ENCODE peak calls at places on chromosomes 7 and 10, in six cellular contexts. O is lower lobe of right lung, R is thoracic aorta, J is H7, G is hepatocyte, H is neuronal stem cell. T is an unnamed sample.

GRCh38 chr7:98163704-98164478 is 47.3 kb upstream of the BHLHA15 start:
- DNase-seq in J (no peak), R (no peak), G (peak; percentile 54), O (no peak), H (no peak), T (no peak)

GRCh38 chr10:73478636-73479035 is 17.2 kb downstream of the PPP3CB start:
- DNase-seq in J (no peak), R (no peak), H (no peak), G (no peak), O (no peak), T (no peak)

GRCh38 chr7:130141161-130141857 is 63.9 kb downstream of the TMEM209 start:
- DNase-seq in R (no peak), G (peak; percentile 93), O (peak; percentile 85), H (peak; percentile 82), J (peak; percentile 95), T (no peak)

GRCh38 chr7:114790526-114790925 is 131.4 kb upstream of the MDFIC start:
- DNase-seq in G (no peak), J (no peak), R (no peak), O (no peak), H (no peak), T (no peak)

GRCh38 chr10:129730993-129731325 is 233.1 kb downstream of the EBF3 start:
- DNase-seq in G (no peak), J (peak; percentile 46), R (no peak), O (no peak), H (no peak), T (no peak)

GRCh38 chr7:95843286-95843685 is 70.9 kb downstream of the DYNC1I1 start:
- DNase-seq in G (no peak), R (no peak), O (no peak), J (peak; percentile 23), H (no peak), T (no peak)

GRCh38 chr7:135240446-135240845 is 6.8 kb downstream of the STRA8 start:
- DNase-seq in J (no peak), O (no peak), R (no peak), G (no peak), H (no peak), T (no peak)

GRCh38 chr7:31690892-31691291 is 3.9 kb downstream of the PPP1R17 start:
- DNase-seq in G (no peak), O (no peak), J (no peak), H (no peak), R (no peak), T (no peak)

GRCh38 chr10:101558206-101558605 is 29.9 kb downstream of the POLL start:
- DNase-seq in O (no peak), J (peak; percentile 44), H (no peak), R (no peak), G (no peak), T (no peak)

GRCh38 chr7:13042605-13043236 is 355.3 kb downstream of the ARL4A start:
- DNase-seq in J (no peak), G (peak; percentile 8), H (no peak), O (no peak), R (no peak), T (no peak)

GRCh38 chr10:23656735-23657134 is 217.9 kb downstream of the OTUD1 start:
- DNase-seq in G (peak; percentile 18), J (peak; percentile 21), O (no peak), R (no peak), H (peak; percentile 9), T (no peak)

GRCh38 chr10:132630666-132631347 is 93.2 kb downstream of the INPP5A start:
- DNase-seq in R (peak; percentile 55), O (peak; percentile 51), G (no peak), J (no peak), H (no peak), T (no peak)

GRCh38 chr10:13707156-13707881 is 120.6 kb downstream of the PRPF18 start:
- DNase-seq in J (peak; percentile 74), G (peak; percentile 77), R (peak; percentile 60), O (peak; percentile 58), H (peak; percentile 72), T (no peak)

DNA sequence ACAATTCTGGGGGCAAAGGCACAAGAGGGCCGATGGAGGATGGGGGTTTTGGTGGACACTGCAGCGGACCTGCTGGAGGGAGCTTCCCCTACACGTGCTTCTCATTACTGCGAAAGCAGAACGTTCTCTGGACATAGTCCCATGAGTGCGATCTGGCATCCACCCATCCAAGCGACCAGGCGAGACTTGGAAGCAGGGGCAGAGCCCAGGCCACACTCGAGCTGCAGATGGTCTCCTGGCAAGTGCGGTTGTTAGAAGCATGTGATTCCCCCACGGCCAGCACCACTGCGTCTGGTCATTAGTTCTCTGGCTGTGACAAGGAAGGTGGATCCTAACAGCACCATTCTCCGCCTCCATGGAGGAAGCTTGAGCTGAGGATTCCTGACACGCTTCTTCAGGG is 118.4 kb upstream of the TCERG1L start:
- DNase-seq in R (no peak), G (no peak), H (no peak), J (no peak), O (no peak), T (no peak)
- H3K36me3 ChIP-seq in R (no peaks in the 10 kb centered on the region), G (no peaks in the 10 kb centered on the region), H (no peaks in the 10 kb centered on the region), J (no peaks in the 10 kb centered on the region), O (no peaks in the 10 kb centered on the region), T (no peaks in the 10 kb centered on the region)

GRCh38 chr7:6128205-6128604 is 97.0 kb downstream of the ANKRD61 start:
- DNase-seq in H (no peak), J (no peak), R (no peak), O (no peak), G (no peak), T (no peak)
- H3K36me3 ChIP-seq in H (peaks cover 12% of the 10 kb centered on the region), J (peaks cover 3% of the 10 kb centered on the region), R (peaks cover 13% of the 10 kb centered on the region), O (peaks cover 50% of the 10 kb centered on the region), G (no peaks in the 10 kb centered on the region), T (peaks cover 23% of the 10 kb centered on the region)

GRCh38 chr7:154699421-154699820 is 303.5 kb downstream of the PAXIP1 start:
- DNase-seq in R (no peak), H (no peak), G (no peak), O (no peak), J (no peak), T (no peak)
- H3K36me3 ChIP-seq in R (no peaks in the 10 kb centered on the region), H (no peaks in the 10 kb centered on the region), G (no peaks in the 10 kb centered on the region), O (no peaks in the 10 kb centered on the region), J (no peaks in the 10 kb centered on the region), T (no peaks in the 10 kb centered on the region)

GRCh38 chr7:116529250-116529649 is 4.4 kb downstream of the CAV1 start:
- DNase-seq in R (no peak), O (no peak), J (no peak), H (no peak), G (no peak), T (no peak)
- H3K36me3 ChIP-seq in R (no peaks in the 10 kb centered on the region), O (peaks cover 8% of the 10 kb centered on the region), J (no peaks in the 10 kb centered on the region), H (no peaks in the 10 kb centered on the region), G (no peaks in the 10 kb centered on the region), T (no peaks in the 10 kb centered on the region)